ENCODE peak calls at places on chromosomes 11 and 22, in six cellular contexts. D is brain microvascular endothelial cell, B is mammary epithelial cell, O is astrocyte of the spinal cord, F is OCI-LY7, X is stomach. Y is an unnamed sample.

GRCh38 chr11:116885951-116886629 is 48.7 kb upstream of the APOA1 start:
- DNase-seq in D (no peak), B (no peak), O (peak), F (no peak), X (no peak), Y (peak)

GRCh38 chr11:133619397-133619796 is 87.1 kb upstream of the OPCML start:
- DNase-seq in D (no peak), B (no peak), O (no peak), F (no peak), X (no peak), Y (no peak)

GRCh38 chr11:125401235-125401634 is 94.8 kb downstream of the FEZ1 start:
- DNase-seq in D (no peak), B (no peak), O (no peak), F (no peak), X (no peak), Y (no peak)

GRCh38 chr11:58028687-58029411 is 1.9 kb upstream of the OR6Q1 start:
- DNase-seq in D (no peak), B (no peak), O (peak), F (no peak), X (no peak), Y (peak)

GRCh38 chr22:49179175-49179574 is 648.5 kb downstream of the BRD1 start:
- DNase-seq in D (no peak), B (no peak), O (no peak), F (no peak), X (no peak), Y (no peak)

GRCh38 chr22:44026630-44027511 is 2.8 kb downstream of the PARVB start:
- DNase-seq in D (peak), B (no peak), O (peak), F (peak), X (peak), Y (no peak)

GRCh38 chr11:11403763-11404725 is 51.0 kb upstream of the CSNK2A3 start:
- DNase-seq in D (peak), B (no peak), O (peak), F (no peak), X (no peak), Y (no peak)

GRCh38 chr22:30863161-30863833 is 105.3 kb downstream of the MORC2 start:
- DNase-seq in D (no peak), B (no peak), O (no peak), F (no peak), X (peak), Y (no peak)

GRCh38 chr11:83971063-83971462 is 684.9 kb upstream of the CCDC90B start:
- DNase-seq in D (no peak), B (peak), O (peak), F (no peak), X (no peak), Y (no peak)

GRCh38 chr11:129213261-129213660 is 21.1 kb upstream of the ARHGAP32 start:
- DNase-seq in D (no peak), B (no peak), O (no peak), F (no peak), X (no peak), Y (no peak)

GRCh38 chr11:93143186-93143585 is 54.6 kb downstream of the SLC36A4 start:
- DNase-seq in D (no peak), B (no peak), O (peak), F (no peak), X (no peak), Y (no peak)

GRCh38 chr22:19870153-19871022 is 15.7 kb upstream of the GNB1L start:
- DNase-seq in D (no peak), B (no peak), O (no peak), F (no peak), X (no peak), Y (no peak)

GRCh38 chr11:1968454-1968995 is 21.4 kb downstream of the MRPL23 start:
- DNase-seq in D (no peak), B (no peak), O (no peak), F (no peak), X (no peak), Y (no peak)

GRCh38 chr11:35771722-35772121 is 109.1 kb downstream of the TRIM44 start:
- DNase-seq in D (no peak), B (no peak), O (no peak), F (no peak), X (no peak), Y (no peak)

GRCh38 chr11:46120711-46121327 is 435 bp downstream of the PHF21A start:
- DNase-seq in D (peak), B (peak), O (peak), F (peak), X (peak), Y (peak)

GRCh38 chr11:103601230-103601846 is 435.1 kb upstream of the DDI1 start:
- DNase-seq in D (peak), B (peak), O (peak), F (peak), X (no peak), Y (peak)

GRCh38 chr11:111851067-111851466 is 20.3 kb downstream of the ALG9 start:
- DNase-seq in D (no peak), B (no peak), O (no peak), F (no peak), X (no peak), Y (no peak)

GRCh38 chr11:1881442-1882264 is 10.0 kb downstream of the PRR33 start:
- DNase-seq in D (no peak), B (no peak), O (no peak), F (peak), X (no peak), Y (no peak)

GRCh38 chr22:32628626-32629587 is 154.3 kb downstream of the FBXO7 start:
- DNase-seq in D (no peak), B (no peak), O (no peak), F (no peak), X (no peak), Y (peak)

GRCh38 chr11:29312817-29313216 is 704.0 kb downstream of the KCNA4 start:
- DNase-seq in D (peak), B (peak), O (peak), F (no peak), X (no peak), Y (no peak)

GRCh38 chr11:76798656-76799055 is 15.5 kb downstream of the TSKU start:
- DNase-seq in D (no peak), B (no peak), O (no peak), F (no peak), X (no peak), Y (no peak)

GRCh38 chr11:115715371-115715770 is 211.2 kb upstream of the CADM1 start:
- DNase-seq in D (no peak), B (no peak), O (no peak), F (no peak), X (no peak), Y (no peak)

GRCh38 chr22:43848366-43849171 is 13.7 kb downstream of the SULT4A1 start:
- DNase-seq in D (no peak), B (no peak), O (peak), F (no peak), X (no peak), Y (no peak)

GRCh38 chr11:105490333-105490732 is 119.5 kb upstream of the GRIA4 start:
- DNase-seq in D (no peak), B (no peak), O (no peak), F (no peak), X (no peak), Y (no peak)

GRCh38 chr11:118638726-118639125 is 31.3 kb downstream of the PHLDB1 start:
- DNase-seq in D (no peak), B (no peak), O (no peak), F (no peak), X (no peak), Y (no peak)

GRCh38 chr11:35082322-35083180 is 56.4 kb upstream of the CD44 start:
- DNase-seq in D (peak), B (peak), O (peak), F (peak), X (peak), Y (no peak)

GRCh38 chr11:117143871-117144476 is at the start of gene PAFAH1B2:
- DNase-seq in D (peak), B (peak), O (peak), F (peak), X (peak), Y (peak)

GRCh38 chr22:43628253-43628649 is 183.9 kb downstream of the EFCAB6 start:
- DNase-seq in D (no peak), B (no peak), O (no peak), F (no peak), X (no peak), Y (no peak)

GRCh38 chr11:118247041-118247440 is 5.1 kb downstream of the MPZL3 start:
- DNase-seq in D (no peak), B (no peak), O (no peak), F (no peak), X (no peak), Y (no peak)

GRCh38 chr11:81674211-81674610 is 1059.5 kb downstream of the FAM181B start:
- DNase-seq in D (no peak), B (no peak), O (no peak), F (no peak), X (no peak), Y (no peak)

GRCh38 chr22:23137905-23138520 is 3.8 kb downstream of the RSPH14 start:
- DNase-seq in D (no peak), B (peak), O (peak), F (peak), X (no peak), Y (no peak)

GRCh38 chr11:70089631-70090030 is 11.5 kb downstream of the ANO1 start:
- DNase-seq in D (no peak), B (peak), O (no peak), F (no peak), X (no peak), Y (no peak)

GRCh38 chr11:93843906-93844305 is 6.5 kb downstream of the VSTM5 start:
- DNase-seq in D (no peak), B (peak), O (no peak), F (no peak), X (no peak), Y (no peak)

GRCh38 chr22:29813563-29813962 is 24.5 kb downstream of the ASCC2 start:
- DNase-seq in D (peak), B (no peak), O (no peak), F (no peak), X (no peak), Y (no peak)
- TF ChIP-seq CTCF in D (peak), B (no peak), O (no peak), F (no peak), X (no peak), Y (no peak)

GRCh38 chr11:72102162-72102561 is 935 bp downstream of the LAMTOR1 start:
- DNase-seq in D (no peak), B (no peak), O (no peak), F (no peak), X (no peak), Y (no peak)

GRCh38 chr11:72103754-72104167 is 664 bp upstream of the LAMTOR1 start:
- DNase-seq in D (no peak), B (no peak), O (no peak), F (no peak), X (no peak), Y (no peak)

GRCh38 chr11:72102946-72103753 is at the start of gene LAMTOR1:
- DNase-seq in D (peak), B (peak), O (peak), F (peak), X (peak), Y (peak)

GRCh38 chr11:72100462-72100861 is 2.6 kb downstream of the LAMTOR1 start:
- DNase-seq in D (no peak), B (no peak), O (no peak), F (no peak), X (no peak), Y (no peak)

GRCh38 chr11:72102631-72102945 is 509 bp downstream of the LAMTOR1 start:
- DNase-seq in D (no peak), B (no peak), O (no peak), F (no peak), X (no peak), Y (no peak)
- TF ChIP-seq CTCF in D (no peak), B (no peak), O (no peak), F (no peak), X (no peak), Y (no peak)

GRCh38 chr11:43935131-43935979 is 7.1 kb upstream of the C11orf96 start:
- DNase-seq in D (no peak), B (no peak), O (no peak), F (no peak), X (no peak), Y (no peak)

GRCh38 chr11:43941257-43941879 is 1.1 kb upstream of the C11orf96 start:
- DNase-seq in D (no peak), B (no peak), O (no peak), F (no peak), X (no peak), Y (no peak)

GRCh38 chr11:43934359-43935130 is 7.9 kb upstream of the C11orf96 start:
- DNase-seq in D (no peak), B (no peak), O (no peak), F (no peak), X (no peak), Y (no peak)

GRCh38 chr11:43936081-43936480 is 6.4 kb upstream of the C11orf96 start:
- DNase-seq in D (no peak), B (no peak), O (no peak), F (no peak), X (no peak), Y (no peak)

GRCh38 chr11:43937434-43938411 is 4.7 kb upstream of the C11orf96 start:
- DNase-seq in D (peak), B (peak), O (peak), F (no peak), X (no peak), Y (no peak)
- TF ChIP-seq CTCF in D (peak), B (peak), O (peak), F (no peak), X (no peak), Y (peak)

GRCh38 chr11:31236052-31236652 is 133.4 kb downstream of the DCDC1 start:
- DNase-seq in D (no peak), B (peak), O (peak), F (peak), X (no peak), Y (no peak)
- TF ChIP-seq CTCF in D (peak), B (peak), O (peak), F (peak), X (no peak), Y (peak)

DNA sequence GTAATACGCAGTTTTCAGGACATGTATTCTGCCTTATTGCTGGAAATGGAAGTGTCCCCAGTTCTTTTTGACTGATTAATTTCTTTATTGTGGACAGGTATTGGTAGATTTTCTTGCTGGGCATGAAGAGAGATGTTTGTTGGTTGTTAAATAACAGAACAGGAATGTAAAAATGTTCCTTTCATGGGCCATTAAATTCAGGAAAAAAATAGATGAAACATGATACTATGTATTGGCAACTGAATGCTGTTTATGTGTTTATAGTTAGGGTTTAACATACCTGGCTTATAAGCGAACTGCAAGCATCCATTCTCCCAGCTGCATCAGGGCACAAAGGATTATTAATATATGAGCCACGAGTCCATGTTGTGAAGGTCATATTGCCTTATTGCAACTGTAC is 368.4 kb downstream of the NELL1 start:
- DNase-seq in D (no peak), B (no peak), O (no peak), F (no peak), X (no peak), Y (no peak)
- TF ChIP-seq CTCF in D (no peak), B (no peak), O (no peak), F (no peak), X (no peak), Y (no peak)

DNA sequence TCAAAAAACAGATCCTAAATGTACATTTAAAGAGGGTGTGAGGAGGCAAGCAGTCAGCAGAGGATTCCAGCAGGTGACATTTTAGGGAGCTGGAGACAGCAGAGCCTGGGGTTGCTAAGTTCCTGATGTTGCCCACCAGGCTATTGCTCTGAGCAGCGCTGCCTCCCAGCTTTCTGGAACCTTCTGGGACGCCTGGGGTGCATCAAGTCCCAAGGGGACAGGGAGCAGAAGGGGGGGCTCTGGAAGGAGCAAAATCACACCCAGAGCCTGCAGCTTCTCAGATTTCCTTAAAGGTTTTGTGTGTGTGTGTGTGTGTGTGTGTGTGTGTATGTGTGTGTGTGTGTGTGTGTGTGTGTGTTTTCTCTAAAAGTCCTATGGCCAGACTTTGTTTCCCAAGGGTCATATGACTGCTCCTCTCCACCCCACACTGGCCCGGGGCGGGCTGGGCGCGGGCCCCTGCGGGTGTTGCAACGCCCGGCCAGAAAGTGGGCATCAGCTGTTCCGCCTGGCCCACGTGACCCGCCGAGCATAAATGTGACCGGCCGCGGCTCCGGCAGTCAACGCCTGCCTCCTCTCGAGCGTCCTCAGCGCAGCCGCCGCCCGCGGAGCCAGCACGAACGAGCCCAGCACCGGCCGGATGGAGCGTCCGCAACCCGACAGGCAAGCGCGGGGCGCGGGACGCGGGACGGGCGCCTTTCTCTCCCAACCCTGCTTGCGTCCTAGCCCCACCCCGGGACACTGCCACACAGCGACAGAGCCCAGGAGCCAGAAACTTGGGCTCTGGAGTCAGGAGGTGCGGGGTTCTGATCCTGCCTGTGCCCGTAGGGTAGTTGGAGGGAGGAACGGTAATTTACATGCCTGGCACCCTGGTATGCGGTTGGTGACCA is at the start of gene HMOX1:
- DNase-seq in D (peak), B (peak), O (peak), F (peak), X (peak), Y (peak)
- TF ChIP-seq CTCF in D (peak), B (peak), O (peak), F (no peak), X (no peak), Y (no peak)

GRCh38 chr11:40924915-40925314 is 534.5 kb downstream of the LRRC4C start:
- DNase-seq in D (no peak), B (peak), O (no peak), F (no peak), X (no peak), Y (no peak)
- TF ChIP-seq CTCF in D (no peak), B (peak), O (no peak), F (no peak), X (no peak), Y (no peak)

GRCh38 chr11:72704783-72705287 is 30.6 kb upstream of the PDE2A start:
- DNase-seq in D (no peak), B (no peak), O (no peak), F (no peak), X (no peak), Y (no peak)

GRCh38 chr11:72702842-72703241 is 28.6 kb upstream of the PDE2A start:
- DNase-seq in D (no peak), B (no peak), O (no peak), F (no peak), X (no peak), Y (no peak)

GRCh38 chr11:72702096-72702495 is 27.9 kb upstream of the PDE2A start:
- DNase-seq in D (no peak), B (no peak), O (no peak), F (no peak), X (no peak), Y (no peak)

GRCh38 chr11:72704028-72704782 is 30.0 kb upstream of the PDE2A start:
- DNase-seq in D (no peak), B (no peak), O (no peak), F (no peak), X (no peak), Y (no peak)

GRCh38 chr11:72703281-72704008 is 29.2 kb upstream of the PDE2A start:
- DNase-seq in D (peak), B (no peak), O (peak), F (no peak), X (no peak), Y (no peak)
- TF ChIP-seq CTCF in D (no peak), B (no peak), O (no peak), F (no peak), X (no peak), Y (no peak)

GRCh38 chr11:6474423-6474792 is 667 bp upstream of the TRIM3 start:
- DNase-seq in D (no peak), B (no peak), O (no peak), F (no peak), X (no peak), Y (no peak)

GRCh38 chr11:6472934-6473333 is 807 bp downstream of the TRIM3 start:
- DNase-seq in D (no peak), B (no peak), O (no peak), F (no peak), X (no peak), Y (no peak)

GRCh38 chr11:6475936-6476335 is 2.2 kb upstream of the TRIM3 start:
- DNase-seq in D (no peak), B (no peak), O (no peak), F (no peak), X (peak), Y (no peak)

GRCh38 chr11:6474806-6475500 is 1.2 kb upstream of the TRIM3 start:
- DNase-seq in D (no peak), B (no peak), O (no peak), F (no peak), X (no peak), Y (no peak)

DNA sequence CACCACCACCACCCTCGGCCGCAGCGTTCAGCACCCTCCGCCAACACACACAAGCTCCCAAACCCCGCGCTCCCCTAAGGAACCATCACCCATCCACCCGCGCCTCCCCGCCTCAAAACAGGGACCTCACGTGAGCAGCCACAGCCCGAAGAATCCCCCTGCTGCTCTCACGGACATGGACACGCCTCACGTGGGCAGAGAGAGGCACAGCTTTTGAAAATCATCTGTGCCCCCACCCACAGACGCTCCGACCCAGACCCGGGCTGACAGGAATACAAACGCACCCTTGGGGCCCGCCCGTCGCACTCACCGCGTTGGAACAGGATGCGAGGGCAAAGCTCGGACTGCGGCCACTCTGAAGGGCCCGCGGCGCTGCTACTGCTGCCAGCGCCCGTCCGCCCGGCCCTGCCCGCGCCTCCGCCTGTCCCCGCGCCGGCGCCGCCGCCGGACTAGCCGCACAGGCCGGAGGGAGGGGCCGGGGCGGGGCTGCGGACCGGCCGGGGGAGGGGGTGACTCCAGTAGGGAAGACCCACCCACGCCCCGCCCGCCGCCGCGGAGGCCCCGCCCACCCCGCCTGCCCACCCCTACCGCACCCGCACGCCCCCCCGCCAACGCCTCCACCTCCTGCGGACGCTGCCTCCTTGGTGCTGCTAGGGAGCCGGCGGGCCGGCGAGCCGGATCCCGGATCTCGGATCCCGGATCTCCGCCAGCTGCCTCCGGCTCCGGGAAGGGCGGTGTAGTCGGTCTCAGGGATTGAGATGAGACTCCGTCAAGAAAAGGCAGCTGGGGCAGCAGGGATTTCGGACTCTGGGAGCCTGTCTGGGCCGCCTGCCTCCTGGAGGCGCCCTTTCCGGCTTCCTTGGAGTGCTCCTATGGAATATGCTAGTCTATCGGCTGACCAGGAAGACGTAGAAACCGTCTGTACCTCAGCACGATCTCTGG is at the start of gene TRIM3:
- DNase-seq in D (peak), B (peak), O (peak), F (peak), X (peak), Y (peak)
- TF ChIP-seq CTCF in D (peak), B (peak), O (peak), F (no peak), X (no peak), Y (peak)